ENCODE peak calls at places on chromosomes 7 and 10, in ten cellular contexts. Q, F, T, V, I, Y, O, K, E and A are unnamed samples.

GRCh38 chr10:95334793-95335120 is 44.0 kb upstream of the PDLIM1 start:
- DNase-seq in Q (no peak), F (no peak), T (no peak), V (no peak), I (no peak), Y (no peak), O (no peak), K (no peak), E (no peak), A (no peak)

GRCh38 chr7:375491-375821 is 85.5 kb downstream of the FOXL3 start:
- DNase-seq in Q (no peak), F (peak; percentile 1), T (no peak), V (no peak), I (no peak), Y (no peak), O (no peak), K (peak; percentile 6), E (peak; percentile 0), A (no peak)

GRCh38 chr10:7667262-7668141 is 736 bp upstream of the ITIH5 start:
- DNase-seq in Q (no peak), F (no peak), T (no peak), V (no peak), I (no peak), Y (no peak), O (no peak), K (peak; percentile 61), E (no peak), A (no peak)

GRCh38 chr7:28865494-28866257 is 92.5 kb downstream of the TRIL start:
- DNase-seq in Q (peak; percentile 39), F (no peak), T (no peak), V (no peak), I (no peak), Y (no peak), O (no peak), K (no peak), E (no peak), A (no peak)

GRCh38 chr10:104036518-104037260 is 49.0 kb downstream of the COL17A1 start:
- DNase-seq in Q (no peak), F (no peak), T (no peak), V (no peak), I (no peak), Y (no peak), O (no peak), K (no peak), E (no peak), A (no peak)

GRCh38 chr7:13028731-13029099 is 341.3 kb downstream of the ARL4A start:
- DNase-seq in Q (no peak), F (no peak), T (no peak), V (no peak), I (no peak), Y (no peak), O (no peak), K (no peak), E (no peak), A (no peak)

GRCh38 chr7:78326870-78327269 is 528.3 kb downstream of the PHTF2 start:
- DNase-seq in Q (no peak), F (no peak), T (no peak), V (no peak), I (no peak), Y (no peak), O (peak; percentile 12), K (no peak), E (no peak), A (no peak)

GRCh38 chr10:88042162-88043100 is 179.0 kb downstream of the PTEN start:
- DNase-seq in Q (peak; percentile 74), F (no peak), T (no peak), V (no peak), I (no peak), Y (no peak), O (no peak), K (peak; percentile 28), E (no peak), A (no peak)

GRCh38 chr7:99576251-99576650 is 17.8 kb downstream of the ZNF655 start:
- DNase-seq in Q (no peak), F (no peak), T (no peak), V (no peak), I (no peak), Y (no peak), O (no peak), K (no peak), E (no peak), A (no peak)

GRCh38 chr10:18087398-18087797 is 52.8 kb upstream of the CACNB2 start:
- DNase-seq in Q (no peak), F (no peak), T (no peak), V (no peak), I (no peak), Y (no peak), O (no peak), K (no peak), E (no peak), A (no peak)

GRCh38 chr7:50640256-50640655 is 75.1 kb upstream of the DDC start:
- DNase-seq in Q (no peak), F (no peak), T (no peak), V (no peak), I (no peak), Y (no peak), O (no peak), K (no peak), E (no peak), A (no peak)

GRCh38 chr7:112023786-112024185 is 182.4 kb downstream of the DOCK4 start:
- DNase-seq in Q (no peak), F (no peak), T (no peak), V (no peak), I (no peak), Y (no peak), O (no peak), K (no peak), E (no peak), A (no peak)

GRCh38 chr7:90579181-90579688 is 16.9 kb upstream of the CDK14 start:
- DNase-seq in Q (peak; percentile 74), F (no peak), T (no peak), V (no peak), I (no peak), Y (no peak), O (no peak), K (no peak), E (no peak), A (no peak)

GRCh38 chr10:70418229-70418628 is 14.3 kb downstream of the EIF4EBP2 start:
- DNase-seq in Q (no peak), F (peak; percentile 45), T (no peak), V (no peak), I (no peak), Y (no peak), O (no peak), K (no peak), E (no peak), A (no peak)

GRCh38 chr10:38143587-38143986 is 49.5 kb downstream of the ZNF37A start:
- DNase-seq in Q (no peak), F (no peak), T (no peak), V (no peak), I (no peak), Y (no peak), O (no peak), K (no peak), E (no peak), A (no peak)

GRCh38 chr10:76902949-76903348 is 734.7 kb downstream of the KCNMA1 start:
- DNase-seq in Q (no peak), F (peak; percentile 5), T (no peak), V (no peak), I (no peak), Y (peak; percentile 10), O (no peak), K (peak; percentile 76), E (peak; percentile 30), A (no peak)

GRCh38 chr7:69893915-69894314 is 295.6 kb downstream of the AUTS2 start:
- DNase-seq in Q (no peak), F (no peak), T (no peak), V (no peak), I (no peak), Y (no peak), O (no peak), K (no peak), E (no peak), A (no peak)

GRCh38 chr7:79880312-79880711 is 254.3 kb upstream of the GNAI1 start:
- DNase-seq in Q (no peak), F (no peak), T (no peak), V (no peak), I (no peak), Y (no peak), O (no peak), K (peak; percentile 7), E (no peak), A (no peak)

GRCh38 chr7:98520356-98520932 is 96.6 kb upstream of the NPTX2 start:
- DNase-seq in Q (no peak), F (peak; percentile 21), T (no peak), V (peak; percentile 41), I (no peak), Y (no peak), O (no peak), K (peak; percentile 71), E (peak; percentile 3), A (no peak)

GRCh38 chr7:12524794-12525386 is 45.6 kb upstream of the SCIN start:
- DNase-seq in Q (peak; percentile 7), F (no peak), T (no peak), V (peak; percentile 24), I (no peak), Y (no peak), O (peak; percentile 18), K (peak; percentile 21), E (no peak), A (no peak)

GRCh38 chr10:791639-792038 is 102.2 kb upstream of the DIP2C start:
- DNase-seq in Q (no peak), F (no peak), T (peak; percentile 41), V (no peak), I (no peak), Y (no peak), O (no peak), K (no peak), E (no peak), A (no peak)

GRCh38 chr7:132061931-132062330 is 505.5 kb upstream of the PODXL start:
- DNase-seq in Q (no peak), F (no peak), T (no peak), V (no peak), I (no peak), Y (no peak), O (no peak), K (no peak), E (no peak), A (no peak)

GRCh38 chr10:11845113-11845512 is 22.0 kb downstream of the PROSER2 start:
- DNase-seq in Q (no peak), F (no peak), T (no peak), V (no peak), I (no peak), Y (no peak), O (no peak), K (no peak), E (peak; percentile 12), A (no peak)

GRCh38 chr7:149843566-149843965 is 5.4 kb downstream of the ZNF862 start:
- DNase-seq in Q (no peak), F (no peak), T (no peak), V (no peak), I (no peak), Y (no peak), O (no peak), K (no peak), E (no peak), A (no peak)